ENCODE peak calls at places on chromosomes 3 and 15, in nine cellular contexts. Q, S, D, G, E, T, U, F and A are unnamed samples.

GRCh38 chr15:52008698-52009434 is 10.2 kb upstream of the MAPK6 start:
- DNase-seq in Q (no peak), S (no peak), D (no peak), G (peak; percentile 35), E (no peak), T (no peak), U (no peak), F (peak; percentile 15), A (no peak)

GRCh38 chr15:48553559-48553958 is 92.0 kb downstream of the FBN1 start:
- DNase-seq in Q (no peak), S (no peak), D (no peak), G (no peak), E (no peak), T (no peak), U (no peak), F (no peak), A (no peak)

GRCh38 chr3:33786565-33787327 is 11.7 kb upstream of the PDCD6IP start:
- DNase-seq in Q (no peak), S (no peak), D (no peak), G (no peak), E (no peak), T (no peak), U (no peak), F (no peak), A (no peak)

GRCh38 chr15:86444527-86444926 is 364.9 kb downstream of the AGBL1 start:
- DNase-seq in Q (no peak), S (no peak), D (no peak), G (no peak), E (no peak), T (no peak), U (no peak), F (no peak), A (no peak)

GRCh38 chr3:139944256-139944910 is 9.4 kb downstream of the CLSTN2 start:
- DNase-seq in Q (no peak), S (no peak), D (no peak), G (no peak), E (no peak), T (no peak), U (no peak), F (no peak), A (no peak)

GRCh38 chr3:69201658-69202057 is 79.3 kb upstream of the LMOD3 start:
- DNase-seq in Q (no peak), S (no peak), D (no peak), G (peak; percentile 71), E (no peak), T (no peak), U (no peak), F (no peak), A (no peak)

GRCh38 chr3:150227839-150228238 is 180.3 kb upstream of the TSC22D2 start:
- DNase-seq in Q (no peak), S (peak; percentile 31), D (peak; percentile 30), G (peak; percentile 11), E (no peak), T (peak; percentile 32), U (peak; percentile 70), F (peak; percentile 88), A (no peak)

GRCh38 chr3:39990532-39990931 is 181.1 kb downstream of the MYRIP start:
- DNase-seq in Q (no peak), S (peak; percentile 16), D (peak; percentile 30), G (peak; percentile 25), E (no peak), T (no peak), U (peak; percentile 46), F (peak; percentile 52), A (no peak)